ENCODE peak calls at places on chromosomes 11 and 22, in seven cellular contexts. B, P, E, J, D, Y and C are unnamed samples.

GRCh38 chr22:44211256-44211945 is 30.7 kb downstream of the PARVG start:
- DNase-seq in E (no peak), P (no peak), Y (no peak), B (no peak), D (peak; percentile 14), J (no peak), C (no peak)

GRCh38 chr11:117839936-117840813 is 15.6 kb upstream of the FXYD2 start:
- DNase-seq in J (no peak), B (no peak), D (peak; percentile 0), E (no peak), P (no peak), Y (no peak), C (peak; percentile 10)

GRCh38 chr22:39610246-39610645 is 39.7 kb downstream of the CACNA1I start:
- DNase-seq in D (no peak), B (no peak), Y (no peak), P (no peak), J (no peak), E (no peak), C (no peak)

GRCh38 chr22:47374273-47374771 is 611.9 kb downstream of the TBC1D22A start:
- DNase-seq in P (no peak), Y (no peak), J (no peak), D (no peak), B (no peak), E (no peak), C (no peak)

GRCh38 chr11:70510106-70510505 is 111.8 kb downstream of the CTTN start:
- DNase-seq in D (no peak), P (no peak), B (no peak), Y (no peak), E (no peak), J (no peak), C (no peak)

GRCh38 chr11:131537729-131538128 is 167.3 kb downstream of the NTM start:
- DNase-seq in E (no peak), D (no peak), Y (no peak), J (no peak), P (no peak), B (no peak), C (no peak)

GRCh38 chr11:75342966-75343870 is 8.2 kb downstream of the ARRB1 start:
- DNase-seq in B (peak; percentile 52), D (no peak), E (peak; percentile 64), J (no peak), Y (no peak), P (no peak), C (no peak)

GRCh38 chr22:49209452-49210195 is 618.0 kb downstream of the BRD1 start:
- DNase-seq in J (no peak), Y (no peak), B (no peak), E (no peak), P (peak; percentile 11), D (no peak), C (no peak)

GRCh38 chr11:130902380-130902779 is 13.9 kb downstream of the SNX19 start:
- DNase-seq in J (no peak), D (no peak), Y (no peak), P (no peak), E (no peak), B (no peak), C (no peak)

GRCh38 chr11:64009234-64009633 is 23.0 kb downstream of the OTUB1 start:
- DNase-seq in D (no peak), B (no peak), J (no peak), Y (no peak), E (no peak), P (no peak), C (no peak)

GRCh38 chr11:83019888-83020579 is 51.7 kb downstream of the RAB30 start:
- DNase-seq in P (no peak), D (peak; percentile 75), E (no peak), B (no peak), J (no peak), Y (no peak), C (no peak)

GRCh38 chr11:85889676-85890579 is 34.7 kb downstream of the CCDC83 start:
- DNase-seq in D (no peak), Y (no peak), J (peak; percentile 91), B (no peak), P (no peak), E (peak; percentile 84), C (no peak)

GRCh38 chr22:19723165-19723989 is at the start of gene GP1BB:
- DNase-seq in D (peak; percentile 37), Y (no peak), J (peak; percentile 54), E (peak; percentile 32), B (no peak), P (no peak), C (no peak)

GRCh38 chr11:116333193-116333592 is 439.6 kb downstream of the BUD13 start:
- DNase-seq in Y (no peak), P (no peak), E (no peak), D (no peak), J (peak; percentile 4), B (no peak), C (no peak)

GRCh38 chr11:75768909-75769771 is 562 bp downstream of the DGAT2 start:
- DNase-seq in D (no peak), Y (no peak), E (no peak), J (no peak), B (no peak), P (no peak), C (peak; percentile 29)

GRCh38 chr11:71999813-72000590 is 1.3 kb downstream of the IL18BP start:
- DNase-seq in E (no peak), Y (no peak), P (no peak), J (no peak), D (no peak), B (no peak), C (no peak)

GRCh38 chr22:43136255-43136654 is 6.9 kb downstream of the MCAT start:
- DNase-seq in P (no peak), B (no peak), Y (no peak), E (peak; percentile 57), D (peak; percentile 57), J (peak; percentile 20), C (no peak)

GRCh38 chr11:114026355-114026754 is 33.2 kb upstream of the ZBTB16 start:
- DNase-seq in D (no peak), E (peak; percentile 50), J (peak; percentile 6), B (peak; percentile 37), P (no peak), Y (no peak), C (no peak)

GRCh38 chr22:39534591-39535301 is 2.2 kb upstream of the RPS19BP1 start:
- DNase-seq in E (peak; percentile 81), J (peak; percentile 49), P (peak; percentile 84), D (peak; percentile 89), Y (peak; percentile 83), B (no peak), C (peak; percentile 95)

GRCh38 chr11:92828576-92828975 is 140.9 kb upstream of the MTNR1B start:
- DNase-seq in P (no peak), B (no peak), E (no peak), J (no peak), Y (no peak), D (no peak), C (no peak)

GRCh38 chr11:10725114-10725906 is 25.7 kb upstream of the CTR9 start:
- DNase-seq in D (no peak), J (peak; percentile 97), B (no peak), E (peak; percentile 80), P (no peak), Y (no peak), C (no peak)

GRCh38 chr11:67572747-67573419 is 10.7 kb upstream of the GSTP1 start:
- DNase-seq in J (peak; percentile 32), E (peak; percentile 63), P (no peak), B (peak; percentile 43), D (peak; percentile 68), Y (no peak), C (no peak)

GRCh38 chr11:18171377-18172000 is 1.1 kb upstream of the MRGPRX4 start:
- DNase-seq in J (peak; percentile 6), E (peak; percentile 47), B (peak; percentile 41), Y (no peak), D (no peak), P (no peak), C (no peak)

GRCh38 chr11:2383823-2384722 is 7.0 kb downstream of the CD81 start:
- DNase-seq in Y (no peak), E (no peak), B (no peak), P (peak; percentile 52), D (peak; percentile 66), J (no peak), C (peak; percentile 74)

GRCh38 chr11:88102595-88102929 is 72.7 kb downstream of the RAB38 start:
- DNase-seq in B (no peak), P (no peak), Y (no peak), J (no peak), E (peak; percentile 36), D (no peak), C (no peak)

GRCh38 chr11:59243633-59244032 is 30.9 kb upstream of the MPEG1 start:
- DNase-seq in J (no peak), P (no peak), D (no peak), B (no peak), E (no peak), Y (no peak), C (no peak)
- H3K36me3 ChIP-seq in J (no peaks in the 10 kb centered on the region), P (no peaks in the 10 kb centered on the region), D (no peaks in the 10 kb centered on the region), B (no peaks in the 10 kb centered on the region), E (no peaks in the 10 kb centered on the region), Y (no peaks in the 10 kb centered on the region), C (no peaks in the 10 kb centered on the region)

GRCh38 chr11:69321877-69322350 is 28.0 kb downstream of the MYEOV start:
- DNase-seq in B (no peak), D (no peak), J (peak; percentile 98), Y (no peak), E (peak; percentile 68), P (no peak), C (no peak)
- H3K4me3 ChIP-seq in B (no peak overlapping the region), D (no peak overlapping the region), J (no peak overlapping the region), Y (no peak overlapping the region), E (no peak overlapping the region), P (no peak overlapping the region), C (no peak overlapping the region)

DNA sequence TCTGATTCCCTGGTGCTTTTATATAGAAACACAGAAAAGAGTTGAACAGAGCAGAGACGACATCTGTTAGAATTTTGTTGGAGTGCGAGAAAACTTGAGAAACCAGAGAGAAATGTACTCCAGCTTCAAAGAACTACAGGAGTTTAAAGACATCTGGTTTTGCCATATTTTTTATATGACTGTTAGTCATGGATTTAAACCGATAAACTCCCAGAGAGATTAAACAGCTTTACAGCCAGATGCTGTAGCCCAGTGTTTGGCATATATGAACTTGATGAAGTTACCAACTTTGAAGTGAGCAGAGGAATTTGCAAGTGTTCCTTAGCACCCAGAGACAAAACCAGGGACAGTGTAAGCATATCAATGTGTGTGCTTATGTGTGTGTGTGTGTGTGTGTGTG is 1083.1 kb downstream of the LRRC4C start:
- DNase-seq in Y (no peak), D (no peak), P (no peak), J (no peak), B (no peak), E (no peak), C (no peak)
- H3K36me3 ChIP-seq in Y (no peaks in the 10 kb centered on the region), D (no peaks in the 10 kb centered on the region), P (no peaks in the 10 kb centered on the region), J (no peaks in the 10 kb centered on the region), B (no peaks in the 10 kb centered on the region), E (no peaks in the 10 kb centered on the region), C (no peaks in the 10 kb centered on the region)

DNA sequence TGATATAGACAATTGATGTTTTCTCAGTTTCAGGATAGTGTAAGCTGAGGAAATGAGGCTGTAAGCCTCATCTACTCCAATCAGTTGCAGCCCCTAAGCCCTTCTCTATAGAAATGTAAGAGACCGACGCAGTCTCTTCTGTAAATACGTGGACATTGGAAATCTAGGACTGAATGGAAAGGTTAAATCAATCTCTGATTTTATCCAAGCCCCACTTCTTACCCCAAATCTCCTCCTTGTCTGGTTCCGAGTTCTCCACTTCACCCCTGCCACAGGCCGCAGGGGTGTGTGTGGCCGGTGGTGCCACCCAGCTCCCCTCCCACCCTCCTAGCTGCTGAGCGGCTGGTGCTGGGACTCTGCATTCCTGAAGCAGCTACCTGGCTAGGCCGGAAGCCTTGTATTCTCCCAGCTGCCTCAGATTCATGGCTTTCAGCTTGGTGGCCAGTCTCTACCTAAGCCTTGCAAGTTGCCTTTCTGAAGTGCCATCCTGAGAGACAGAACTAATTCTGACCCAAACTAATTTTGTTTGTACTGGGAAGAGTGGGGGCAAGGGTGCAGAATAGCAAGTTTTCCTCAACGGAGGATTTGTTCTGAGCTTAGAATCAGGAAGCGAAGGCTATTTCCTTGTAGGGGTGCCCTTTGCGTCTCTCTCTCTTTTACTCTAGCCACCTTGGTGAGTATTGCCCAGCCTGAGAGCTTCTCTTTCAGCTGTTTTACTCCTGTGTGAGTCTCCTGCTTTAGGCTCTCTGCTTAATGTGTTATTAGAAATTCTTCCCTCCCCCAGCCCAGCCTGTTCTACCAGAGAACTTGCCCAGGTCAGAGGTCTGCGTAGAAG is 749 bp downstream of the VWA5A start:
- DNase-seq in B (peak; percentile 47), J (no peak), Y (no peak), D (peak; percentile 43), E (no peak), P (no peak), C (no peak)
- H3K4me3 ChIP-seq in B (peak overlapping the region; percentile 31), J (peak overlapping the region; percentile 78), Y (peak overlapping the region; percentile 54), D (peak overlapping the region; percentile 94), E (peak overlapping the region; percentile 62), P (peak overlapping the region; percentile 54), C (peak overlapping the region; percentile 56)